ENCODE peak calls at places on chromosomes 12 and 14, in five cellular contexts. S is CD8-positive, alpha-beta T cell; P is K562; L is adrenal gland; A is A549. M is an unnamed sample.

GRCh38 chr14:64605926-64606685 is 56.3 kb downstream of the PPP1R36 start:
- DNase-seq in S (no peak), P (no peak), L (no peak), A (no peak), M (no peak)

GRCh38 chr12:6424848-6425247 is 19.9 kb upstream of the CD27 start:
- DNase-seq in S (no peak), P (peak; percentile 11), L (no peak), A (no peak), M (no peak)

GRCh38 chr12:95990136-95990535 is 6.0 kb downstream of the HAL start:
- DNase-seq in S (no peak), P (no peak), L (no peak), A (no peak), M (no peak)

GRCh38 chr14:98182385-98183055 is 1089.5 kb downstream of the BCL11B start:
- DNase-seq in S (no peak), P (no peak), L (no peak), A (no peak), M (peak; percentile 44)

GRCh38 chr12:8970432-8970831 is 18.9 kb upstream of the KLRG1 start:
- DNase-seq in S (no peak), P (no peak), L (no peak), A (no peak), M (no peak)

GRCh38 chr14:70013269-70013873 is 134.2 kb downstream of the SMOC1 start:
- DNase-seq in S (no peak), P (peak; percentile 45), L (peak; percentile 43), A (peak; percentile 28), M (peak; percentile 48)

GRCh38 chr12:39102474-39103209 is 197.3 kb upstream of the CPNE8 start:
- DNase-seq in S (no peak), P (no peak), L (no peak), A (no peak), M (no peak)

GRCh38 chr12:12376636-12377448 is 20.0 kb downstream of the BORCS5 start:
- DNase-seq in S (no peak), P (peak; percentile 61), L (no peak), A (peak; percentile 75), M (peak; percentile 82)

GRCh38 chr14:31926652-31927347 is 150.3 kb upstream of the ARHGAP5 start:
- DNase-seq in S (no peak), P (no peak), L (no peak), A (no peak), M (no peak)

GRCh38 chr12:9750276-9751203 is 10.2 kb downstream of the CD69 start:
- DNase-seq in S (peak; percentile 63), P (peak; percentile 82), L (peak; percentile 22), A (peak; percentile 74), M (peak; percentile 78)

GRCh38 chr12:120092531-120093335 is 23.8 kb downstream of the RAB35 start:
- DNase-seq in S (no peak), P (no peak), L (no peak), A (no peak), M (no peak)

GRCh38 chr14:56868660-56869059 is 58.4 kb upstream of the OTX2 start:
- DNase-seq in S (no peak), P (no peak), L (no peak), A (no peak), M (no peak)

GRCh38 chr12:97482153-97482693 is 19.6 kb downstream of the RMST start:
- DNase-seq in S (no peak), P (no peak), L (no peak), A (no peak), M (no peak)

GRCh38 chr12:119036878-119037493 is 55.6 kb downstream of the SRRM4 start:
- DNase-seq in S (no peak), P (peak; percentile 62), L (peak; percentile 16), A (peak; percentile 36), M (peak; percentile 39)

GRCh38 chr14:77869350-77869749 is 69.4 kb downstream of the ADCK1 start:
- DNase-seq in S (no peak), P (no peak), L (no peak), A (no peak), M (no peak)

GRCh38 chr12:95215925-95216324 is 1.3 kb downstream of the FGD6 start:
- DNase-seq in S (no peak), P (peak; percentile 26), L (no peak), A (peak; percentile 41), M (no peak)

GRCh38 chr12:19572920-19573558 is 133.7 kb downstream of the AEBP2 start:
- DNase-seq in S (no peak), P (peak; percentile 52), L (no peak), A (no peak), M (peak; percentile 27)

GRCh38 chr14:64684091-64684490 is 20.1 kb upstream of the PLEKHG3 start:
- DNase-seq in S (no peak), P (no peak), L (no peak), A (no peak), M (peak; percentile 62)

GRCh38 chr12:122097641-122098364 is 19.2 kb downstream of the MLXIP start:
- DNase-seq in S (no peak), P (peak; percentile 96), L (no peak), A (peak; percentile 56), M (peak; percentile 78)

GRCh38 chr12:92130999-92131398 is 14.6 kb downstream of the BTG1 start:
- DNase-seq in S (no peak), P (no peak), L (no peak), A (no peak), M (no peak)

GRCh38 chr14:87935895-87936294 is 57.1 kb downstream of the GALC start:
- DNase-seq in S (no peak), P (no peak), L (no peak), A (no peak), M (no peak)

GRCh38 chr12:68613209-68613904 is 2.7 kb downstream of the RAP1B start:
- DNase-seq in S (no peak), P (peak; percentile 47), L (no peak), A (no peak), M (peak; percentile 10)

GRCh38 chr12:1851126-1851791 is 30.9 kb downstream of the LRTM2 start:
- DNase-seq in S (no peak), P (no peak), L (no peak), A (no peak), M (no peak)

GRCh38 chr12:79156846-79157463 is 292.4 kb downstream of the SYT1 start:
- DNase-seq in S (no peak), P (no peak), L (no peak), A (no peak), M (no peak)
- H3K27ac ChIP-seq in S (no peak overlapping the region), P (no peak overlapping the region), L (no peak overlapping the region), A (no peak overlapping the region), M (no peak overlapping the region)

GRCh38 chr12:114400925-114401324 is 5.0 kb downstream of the TBX5 start:
- DNase-seq in S (no peak), P (no peak), L (no peak), A (no peak), M (peak; percentile 66)

GRCh38 chr12:114399664-114400211 is 6.2 kb downstream of the TBX5 start:
- DNase-seq in S (no peak), P (peak; percentile 12), L (no peak), A (no peak), M (peak; percentile 58)

GRCh38 chr12:114397978-114398881 is 7.7 kb downstream of the TBX5 start:
- DNase-seq in S (no peak), P (no peak), L (no peak), A (no peak), M (no peak)

GRCh38 chr12:114401346-114402320 is 4.3 kb downstream of the TBX5 start:
- DNase-seq in S (no peak), P (no peak), L (no peak), A (no peak), M (no peak)

DNA sequence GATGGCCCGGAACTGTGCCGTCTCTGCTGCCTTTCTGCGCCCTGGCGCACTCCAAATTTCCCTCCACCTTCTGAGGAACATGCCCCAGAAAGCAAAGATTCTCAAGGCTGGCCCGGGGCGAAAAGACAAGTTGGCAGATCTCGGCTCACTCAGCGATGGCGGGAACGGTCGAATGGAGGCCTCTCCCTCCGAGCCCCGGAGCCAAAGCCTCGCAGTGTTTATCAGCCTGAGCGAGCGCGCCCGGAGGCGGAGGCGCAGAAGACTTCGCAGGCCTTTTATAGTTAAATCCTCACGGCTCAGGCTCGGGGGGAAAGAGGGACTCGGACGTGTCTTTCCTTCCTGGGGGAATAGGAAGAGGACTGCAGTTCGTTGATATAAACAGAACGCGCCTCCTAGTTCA is 5.5 kb downstream of the TBX5 start:
- DNase-seq in S (no peak), P (no peak), L (no peak), A (no peak), M (no peak)
- H3K4me3 ChIP-seq in S (no peak overlapping the region), P (no peak overlapping the region), L (no peak overlapping the region), A (no peak overlapping the region), M (no peak overlapping the region)

GRCh38 chr12:48021485-48022179 is 17.4 kb upstream of the COL2A1 start:
- DNase-seq in S (no peak), P (no peak), L (no peak), A (no peak), M (peak; percentile 53)
- H3K27ac ChIP-seq in S (no peak overlapping the region), P (no peak overlapping the region), L (no peak overlapping the region), A (no peak overlapping the region), M (peak overlapping the region; percentile 26)

DNA sequence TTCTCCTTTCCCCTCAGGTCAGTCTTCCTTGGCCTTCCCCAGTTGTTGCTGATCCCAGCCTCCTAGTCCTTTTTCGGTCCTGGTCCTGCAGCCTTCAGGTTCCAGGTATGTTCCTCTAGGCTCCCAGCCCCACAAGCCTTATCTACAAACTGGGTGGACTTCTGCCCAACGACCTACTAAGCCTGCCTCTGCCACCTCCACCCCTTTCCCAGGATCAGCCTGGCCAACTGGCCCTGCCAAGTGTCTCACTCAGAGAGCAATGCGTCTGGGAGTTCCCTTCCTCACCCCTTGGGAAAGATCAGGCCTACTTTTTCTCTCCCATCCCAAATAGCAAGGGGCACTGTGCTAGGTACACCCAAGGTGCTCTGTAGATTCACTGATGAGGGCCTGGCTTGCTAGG is at the start of gene SERPINA12:
- DNase-seq in S (no peak), P (no peak), L (no peak), A (no peak), M (no peak)
- H3K4me3 ChIP-seq in S (no peak within 1 kb of the TSS), P (no peak within 1 kb of the TSS), L (no peak within 1 kb of the TSS), A (no peak within 1 kb of the TSS), M (no peak within 1 kb of the TSS)

DNA sequence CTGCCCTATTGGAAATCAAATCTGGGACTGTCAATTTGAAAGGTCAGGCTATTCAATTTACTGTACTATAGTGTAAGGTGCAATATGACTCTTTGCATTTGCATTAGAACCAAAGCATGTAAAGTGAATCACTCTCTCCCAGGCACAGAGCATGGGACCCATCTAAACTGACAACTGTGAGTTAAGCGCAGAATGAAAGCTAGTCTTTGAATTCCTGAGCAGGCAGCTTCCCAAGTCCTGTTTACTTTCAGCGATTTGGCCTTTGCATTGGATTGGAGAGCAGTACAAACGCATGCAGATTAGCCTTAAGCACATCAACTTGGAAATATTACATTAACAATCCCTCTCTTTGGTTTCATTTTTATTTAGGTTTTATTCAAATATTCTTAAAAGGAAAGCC is 74.6 kb downstream of the RERG start:
- DNase-seq in S (no peak), P (no peak), L (no peak), A (no peak), M (peak; percentile 37)
- H3K27ac ChIP-seq in S (no peak overlapping the region), P (no peak overlapping the region), L (no peak overlapping the region), A (no peak overlapping the region), M (peak overlapping the region; percentile 33)

M was measured in hepatocyte.